ENCODE peak calls at places on chromosome 19, in six cellular contexts. One of them, this sample, is unnamed.

GRCh38 chr19:42601811-42602443 is 7.2 kb upstream of the CEACAM8 start:
- DNase-seq in K562: peak; percentile 41
- DNase-seq in HCT116: no peak
- DNase-seq in hepatocyte: peak; percentile 41
- DNase-seq in IMR-90: peak; percentile 24
- DNase-seq in mammary epithelial cell: peak; percentile 25
- DNase-seq in this sample: peak; percentile 63

GRCh38 chr19:46756544-46756888 is 10.3 kb upstream of the STRN4 start:
- DNase-seq in K562: no peak
- DNase-seq in HCT116: no peak
- DNase-seq in hepatocyte: no peak
- DNase-seq in IMR-90: no peak
- DNase-seq in mammary epithelial cell: no peak
- DNase-seq in this sample: no peak

GRCh38 chr19:3450796-3451411 is 29.4 kb downstream of the SMIM24 start:
- DNase-seq in K562: peak; percentile 59
- DNase-seq in HCT116: no peak
- DNase-seq in hepatocyte: peak; percentile 73
- DNase-seq in IMR-90: peak; percentile 100
- DNase-seq in mammary epithelial cell: peak; percentile 97
- DNase-seq in this sample: no peak

GRCh38 chr19:18839465-18840287 is 7.9 kb downstream of the UPF1 start:
- DNase-seq in K562: no peak
- DNase-seq in HCT116: no peak
- DNase-seq in hepatocyte: peak; percentile 44
- DNase-seq in IMR-90: no peak
- DNase-seq in mammary epithelial cell: no peak
- DNase-seq in this sample: no peak

GRCh38 chr19:6239871-6240676 is 39.7 kb downstream of the MLLT1 start:
- DNase-seq in K562: peak; percentile 27
- DNase-seq in HCT116: no peak
- DNase-seq in hepatocyte: no peak
- DNase-seq in IMR-90: no peak
- DNase-seq in mammary epithelial cell: no peak
- DNase-seq in this sample: no peak

GRCh38 chr19:39671739-39672363 is 16.1 kb downstream of the LGALS16 start:
- DNase-seq in K562: peak; percentile 58
- DNase-seq in HCT116: peak; percentile 66
- DNase-seq in hepatocyte: peak; percentile 70
- DNase-seq in IMR-90: peak; percentile 43
- DNase-seq in mammary epithelial cell: peak; percentile 31
- DNase-seq in this sample: peak; percentile 23

GRCh38 chr19:21396121-21396520 is 812 bp upstream of the ZNF493 start:
- DNase-seq in K562: no peak
- DNase-seq in HCT116: no peak
- DNase-seq in hepatocyte: no peak
- DNase-seq in IMR-90: no peak
- DNase-seq in mammary epithelial cell: no peak
- DNase-seq in this sample: no peak

GRCh38 chr19:4829001-4829712 is 2.4 kb downstream of the TICAM1 start:
- DNase-seq in K562: no peak
- DNase-seq in HCT116: no peak
- DNase-seq in hepatocyte: peak; percentile 69
- DNase-seq in IMR-90: no peak
- DNase-seq in mammary epithelial cell: no peak
- DNase-seq in this sample: no peak

GRCh38 chr19:15577184-15577771 is 37.7 kb upstream of the CYP4F8 start:
- DNase-seq in K562: no peak
- DNase-seq in HCT116: no peak
- DNase-seq in hepatocyte: no peak
- DNase-seq in IMR-90: no peak
- DNase-seq in mammary epithelial cell: no peak
- DNase-seq in this sample: no peak

GRCh38 chr19:28710278-28710677 is 502.7 kb downstream of the UQCRFS1 start:
- DNase-seq in K562: peak; percentile 74
- DNase-seq in HCT116: peak; percentile 34
- DNase-seq in hepatocyte: peak; percentile 64
- DNase-seq in IMR-90: peak; percentile 67
- DNase-seq in mammary epithelial cell: peak; percentile 52
- DNase-seq in this sample: no peak

GRCh38 chr19:6811378-6811777 is 38.9 kb downstream of the VAV1 start:
- DNase-seq in K562: no peak
- DNase-seq in HCT116: no peak
- DNase-seq in hepatocyte: no peak
- DNase-seq in IMR-90: no peak
- DNase-seq in mammary epithelial cell: no peak
- DNase-seq in this sample: no peak

GRCh38 chr19:1446713-1447564 is 3.0 kb upstream of the APC2 start:
- DNase-seq in K562: peak; percentile 57
- DNase-seq in HCT116: no peak
- DNase-seq in hepatocyte: peak; percentile 62
- DNase-seq in IMR-90: no peak
- DNase-seq in mammary epithelial cell: no peak
- DNase-seq in this sample: no peak

GRCh38 chr19:52138614-52139290 is 986 bp downstream of the ZNF616 start:
- DNase-seq in K562: peak; percentile 69
- DNase-seq in HCT116: no peak
- DNase-seq in hepatocyte: peak; percentile 57
- DNase-seq in IMR-90: peak; percentile 19
- DNase-seq in mammary epithelial cell: no peak
- DNase-seq in this sample: peak; percentile 75

GRCh38 chr19:11577451-11578341 is at the start of gene ACP5:
- DNase-seq in K562: no peak
- DNase-seq in HCT116: no peak
- DNase-seq in hepatocyte: no peak
- DNase-seq in IMR-90: no peak
- DNase-seq in mammary epithelial cell: peak; percentile 37
- DNase-seq in this sample: no peak

GRCh38 chr19:35739275-35740107 is 2.8 kb downstream of the IGFLR1 start:
- DNase-seq in K562: no peak
- DNase-seq in HCT116: no peak
- DNase-seq in hepatocyte: no peak
- DNase-seq in IMR-90: no peak
- DNase-seq in mammary epithelial cell: no peak
- DNase-seq in this sample: no peak

GRCh38 chr19:4547303-4548237 is 7.7 kb upstream of the LRG1 start:
- DNase-seq in K562: peak; percentile 50
- DNase-seq in HCT116: no peak
- DNase-seq in hepatocyte: peak; percentile 6
- DNase-seq in IMR-90: no peak
- DNase-seq in mammary epithelial cell: no peak
- DNase-seq in this sample: peak; percentile 34

GRCh38 chr19:42156571-42156970 is 24.3 kb upstream of the POU2F2 start:
- DNase-seq in K562: no peak
- DNase-seq in HCT116: no peak
- DNase-seq in hepatocyte: no peak
- DNase-seq in IMR-90: no peak
- DNase-seq in mammary epithelial cell: no peak
- DNase-seq in this sample: no peak

GRCh38 chr19:32041681-32042292 is 303.6 kb upstream of the ZNF507 start:
- DNase-seq in K562: peak; percentile 46
- DNase-seq in HCT116: no peak
- DNase-seq in hepatocyte: peak; percentile 76
- DNase-seq in IMR-90: peak; percentile 31
- DNase-seq in mammary epithelial cell: peak; percentile 29
- DNase-seq in this sample: peak; percentile 7

GRCh38 chr19:46953955-46954501 is 65.6 kb upstream of the NPAS1 start:
- DNase-seq in K562: no peak
- DNase-seq in HCT116: no peak
- DNase-seq in hepatocyte: no peak
- DNase-seq in IMR-90: no peak
- DNase-seq in mammary epithelial cell: no peak
- DNase-seq in this sample: no peak

GRCh38 chr19:53626941-53627340 is 4.9 kb upstream of the DPRX start:
- DNase-seq in K562: no peak
- DNase-seq in HCT116: no peak
- DNase-seq in hepatocyte: peak; percentile 47
- DNase-seq in IMR-90: no peak
- DNase-seq in mammary epithelial cell: no peak
- DNase-seq in this sample: no peak

GRCh38 chr19:53621885-53622710 is 9.7 kb upstream of the DPRX start:
- DNase-seq in K562: no peak
- DNase-seq in HCT116: no peak
- DNase-seq in hepatocyte: peak; percentile 34
- DNase-seq in IMR-90: no peak
- DNase-seq in mammary epithelial cell: peak; percentile 66
- DNase-seq in this sample: no peak

DNA sequence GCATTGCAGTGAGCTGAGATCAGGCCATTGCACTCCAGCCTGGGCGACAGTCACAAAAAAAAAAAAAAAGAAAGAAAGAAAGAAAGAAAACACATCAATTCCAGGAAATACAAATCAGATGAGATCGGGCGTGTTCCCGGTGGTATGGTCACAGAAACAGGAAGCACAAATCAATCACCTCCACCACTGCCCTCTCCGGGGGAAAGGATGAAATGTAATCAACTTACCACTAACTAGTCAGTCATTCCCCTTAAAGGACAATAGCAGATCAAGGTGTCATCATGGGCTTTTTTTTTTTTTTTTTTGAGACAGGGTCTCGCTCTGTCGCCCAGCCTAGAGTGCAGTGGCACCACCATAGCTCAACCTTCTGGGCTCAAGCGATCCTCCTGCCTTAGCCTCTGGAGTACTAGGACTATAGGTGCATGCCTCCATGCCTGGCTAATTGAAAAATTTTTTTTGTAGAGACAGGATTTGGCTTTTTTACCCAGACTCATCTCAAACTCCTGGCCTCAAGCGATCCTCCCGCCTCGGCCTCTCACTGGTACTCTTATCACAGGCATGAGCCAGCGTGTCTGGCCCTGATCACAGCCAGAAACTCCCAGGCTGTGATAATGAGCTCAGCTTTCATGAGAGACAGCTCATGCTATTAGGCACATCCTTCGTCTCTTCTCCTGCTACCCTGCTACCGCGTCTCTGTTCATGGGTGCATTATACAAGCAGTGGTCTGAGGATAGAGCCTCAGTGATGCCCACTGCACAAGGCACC is 6.8 kb upstream of the DPRX start:
- DNase-seq in K562: no peak
- DNase-seq in HCT116: no peak
- DNase-seq in hepatocyte: no peak
- DNase-seq in IMR-90: no peak
- DNase-seq in mammary epithelial cell: no peak
- DNase-seq in this sample: no peak
- H2AFZ ChIP-seq in K562: no peak overlapping the region
- H2AFZ ChIP-seq in HCT116: no peak overlapping the region
- H2AFZ ChIP-seq in hepatocyte: no peak overlapping the region
- H2AFZ ChIP-seq in IMR-90: no peak overlapping the region
- H2AFZ ChIP-seq in mammary epithelial cell: no peak overlapping the region
- H2AFZ ChIP-seq in this sample: no peak overlapping the region

GRCh38 chr19:55158423-55158822 is 891 bp upstream of the TNNI3 start:
- DNase-seq in K562: no peak
- DNase-seq in HCT116: no peak
- DNase-seq in hepatocyte: no peak
- DNase-seq in IMR-90: no peak
- DNase-seq in mammary epithelial cell: no peak
- DNase-seq in this sample: no peak
- H3K27me3 ChIP-seq in K562: no peaks in the 10 kb centered on the region
- H3K27me3 ChIP-seq in HCT116: no peaks in the 10 kb centered on the region
- H3K27me3 ChIP-seq in hepatocyte: peaks cover 41% of the 10 kb centered on the region
- H3K27me3 ChIP-seq in IMR-90: peaks cover 42% of the 10 kb centered on the region
- H3K27me3 ChIP-seq in mammary epithelial cell: peaks cover 2% of the 10 kb centered on the region
- H3K27me3 ChIP-seq in this sample: no peaks in the 10 kb centered on the region

DNA sequence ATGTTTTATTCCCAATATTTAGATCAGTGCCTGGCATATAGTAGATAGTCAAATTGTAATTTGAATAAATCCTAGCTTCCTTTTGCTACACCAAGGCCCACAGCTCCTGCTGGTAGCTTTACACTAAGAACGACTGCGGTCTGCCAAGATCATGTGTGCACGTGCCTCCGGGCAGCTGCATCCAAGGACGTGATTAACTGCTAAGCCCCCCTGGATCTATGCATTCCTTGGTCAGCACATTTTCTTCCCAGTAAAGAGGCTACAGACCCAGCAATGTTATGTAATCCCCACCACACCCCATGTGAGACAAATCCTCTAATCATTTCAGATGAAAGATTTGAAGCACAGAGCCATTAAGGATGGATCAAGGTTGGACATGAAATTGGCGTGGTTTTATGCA is 65.1 kb upstream of the PEG3 start:
- DNase-seq in K562: no peak
- DNase-seq in HCT116: no peak
- DNase-seq in hepatocyte: no peak
- DNase-seq in IMR-90: no peak
- DNase-seq in mammary epithelial cell: no peak
- DNase-seq in this sample: no peak
- H3K4me3 ChIP-seq in K562: no peak overlapping the region
- H3K4me3 ChIP-seq in HCT116: no peak overlapping the region
- H3K4me3 ChIP-seq in hepatocyte: no peak overlapping the region
- H3K4me3 ChIP-seq in IMR-90: no peak overlapping the region
- H3K4me3 ChIP-seq in mammary epithelial cell: no peak overlapping the region
- H3K4me3 ChIP-seq in this sample: no peak overlapping the region

GRCh38 chr19:17831419-17831888 is 10.1 kb upstream of the INSL3 start:
- DNase-seq in K562: no peak
- DNase-seq in HCT116: no peak
- DNase-seq in hepatocyte: no peak
- DNase-seq in IMR-90: no peak
- DNase-seq in mammary epithelial cell: no peak
- DNase-seq in this sample: no peak

GRCh38 chr19:17826508-17827056 is 5.3 kb upstream of the INSL3 start:
- DNase-seq in K562: no peak
- DNase-seq in HCT116: no peak
- DNase-seq in hepatocyte: no peak
- DNase-seq in IMR-90: no peak
- DNase-seq in mammary epithelial cell: no peak
- DNase-seq in this sample: no peak

GRCh38 chr19:17832443-17833208 is 11.3 kb upstream of the INSL3 start:
- DNase-seq in K562: no peak
- DNase-seq in HCT116: no peak
- DNase-seq in hepatocyte: no peak
- DNase-seq in IMR-90: no peak
- DNase-seq in mammary epithelial cell: no peak
- DNase-seq in this sample: no peak

GRCh38 chr19:17830567-17831418 is 9.5 kb upstream of the INSL3 start:
- DNase-seq in K562: peak; percentile 92
- DNase-seq in HCT116: peak; percentile 91
- DNase-seq in hepatocyte: peak; percentile 90
- DNase-seq in IMR-90: peak; percentile 67
- DNase-seq in mammary epithelial cell: no peak
- DNase-seq in this sample: peak; percentile 52

DNA sequence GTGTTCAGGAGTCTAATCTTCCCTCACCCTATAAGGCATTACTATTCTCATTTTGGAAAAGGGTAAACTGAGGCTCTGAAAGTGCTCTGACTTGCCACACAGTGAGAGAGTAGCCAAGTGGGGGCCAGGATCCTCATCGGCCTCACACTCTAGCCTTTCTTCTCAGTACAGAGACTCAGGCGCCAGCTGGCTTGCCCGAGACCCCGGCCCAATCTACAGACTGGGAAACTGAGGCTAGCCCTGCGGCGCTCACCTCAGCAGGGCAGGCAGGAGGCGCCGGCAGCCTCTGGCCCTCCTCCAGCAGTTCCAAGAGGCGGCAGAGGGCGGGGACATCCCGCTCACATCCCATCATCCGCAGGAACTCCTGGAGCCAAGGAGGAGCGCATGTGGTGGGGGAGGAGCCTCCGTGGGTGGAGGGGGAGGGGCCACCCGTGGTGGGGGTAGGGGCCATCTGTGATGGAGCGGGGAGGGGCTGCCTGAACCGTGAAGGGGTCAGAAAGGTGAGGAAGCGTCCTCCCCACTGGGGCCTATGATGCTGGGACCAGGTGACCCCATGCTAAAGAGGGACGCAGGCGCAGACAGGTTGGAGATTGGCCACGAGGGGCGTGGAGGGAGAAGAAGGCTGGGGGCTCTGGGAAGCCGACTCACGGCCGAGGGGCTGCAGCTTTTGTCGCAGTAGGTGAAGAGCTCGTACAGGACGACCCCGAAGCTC is 8.7 kb upstream of the INSL3 start:
- DNase-seq in K562: peak; percentile 50
- DNase-seq in HCT116: peak; percentile 72
- DNase-seq in hepatocyte: peak; percentile 72
- DNase-seq in IMR-90: peak; percentile 8
- DNase-seq in mammary epithelial cell: no peak
- DNase-seq in this sample: no peak
- H2AFZ ChIP-seq in K562: peak overlapping the region; percentile 96
- H2AFZ ChIP-seq in HCT116: peak overlapping the region; percentile 23
- H2AFZ ChIP-seq in hepatocyte: peak overlapping the region; percentile 93
- H2AFZ ChIP-seq in IMR-90: peak overlapping the region; percentile 82
- H2AFZ ChIP-seq in mammary epithelial cell: no peak overlapping the region
- H2AFZ ChIP-seq in this sample: no peak overlapping the region